ENCODE peak calls at places on chromosomes 2 and 18, in five cellular contexts. Z is M059J; W is stimulated activated CD4-positive, alpha-beta T cell treated with anti-CD3 and anti-CD28 coated beads, TNF-alpha, amount 100 ng/mL, for 4 hours; P is HCEC 1CT; B is GOT3. C is an unnamed sample.
A peak's percentile ranks its signal among the peaks of the same experiment; 100 is the strongest.

GRCh38 chr2:153299809-153300208 is 178.8 kb downstream of the RPRM start:
- DNase-seq in Z (no peak), W (no peak), P (no peak), B (no peak), C (no peak)

GRCh38 chr18:77702686-77703085 is 453.0 kb downstream of the GALR1 start:
- DNase-seq in Z (peak; percentile 14), W (no peak), P (no peak), B (no peak), C (no peak)

GRCh38 chr2:74530239-74531161 is 767 bp downstream of the HTRA2 start:
- DNase-seq in Z (peak; percentile 57), W (no peak), P (peak; percentile 55), B (no peak), C (peak; percentile 33)

GRCh38 chr2:27857417-27858172 is 32.6 kb downstream of the RBKS start:
- DNase-seq in Z (peak; percentile 95), W (no peak), P (peak; percentile 85), B (no peak), C (peak; percentile 77)

GRCh38 chr2:170241731-170242130 is 63.8 kb downstream of the MYO3B start:
- DNase-seq in Z (no peak), W (no peak), P (no peak), B (no peak), C (no peak)

GRCh38 chr2:152395132-152396024 is 60.4 kb downstream of the FMNL2 start:
- DNase-seq in Z (no peak), W (no peak), P (peak; percentile 24), B (no peak), C (no peak)

GRCh38 chr2:69583434-69583833 is 60.1 kb downstream of the AAK1 start:
- DNase-seq in Z (no peak), W (no peak), P (no peak), B (no peak), C (no peak)

GRCh38 chr2:160647967-160648685 is 154.5 kb upstream of the RBMS1 start:
- DNase-seq in Z (no peak), W (no peak), P (no peak), B (no peak), C (peak; percentile 60)

GRCh38 chr2:148813603-148814065 is 61.4 kb upstream of the KIF5C start:
- DNase-seq in Z (peak; percentile 16), W (peak; percentile 18), P (no peak), B (no peak), C (no peak)

GRCh38 chr2:147182260-147182659 is 662.6 kb upstream of the ACVR2A start:
- DNase-seq in Z (peak; percentile 2), W (no peak), P (peak; percentile 37), B (no peak), C (peak; percentile 92)

GRCh38 chr18:45567123-45567522 is 48.2 kb upstream of the SLC14A2 start:
- DNase-seq in Z (peak; percentile 72), W (no peak), P (no peak), B (no peak), C (no peak)

GRCh38 chr2:228126401-228126800 is 55.1 kb downstream of the SPHKAP start:
- DNase-seq in Z (no peak), W (no peak), P (no peak), B (no peak), C (no peak)

GRCh38 chr2:212908031-212908430 is 243.4 kb downstream of the IKZF2 start:
- DNase-seq in Z (no peak), W (no peak), P (no peak), B (no peak), C (no peak)

GRCh38 chr2:201929627-201930026 is 104.0 kb upstream of the FZD7 start:
- DNase-seq in Z (no peak), W (no peak), P (no peak), B (no peak), C (no peak)

GRCh38 chr2:169005994-169006393 is 25.1 kb downstream of the ABCB11 start:
- DNase-seq in Z (no peak), W (no peak), P (no peak), B (no peak), C (no peak)

GRCh38 chr2:47208852-47209606 is 53.9 kb upstream of the STPG4 start:
- DNase-seq in Z (peak; percentile 73), W (no peak), P (peak; percentile 34), B (no peak), C (no peak)

GRCh38 chr18:77650799-77651385 is 401.2 kb downstream of the GALR1 start:
- DNase-seq in Z (peak; percentile 24), W (peak; percentile 30), P (no peak), B (no peak), C (no peak)

GRCh38 chr18:56953444-56953843 is 193.4 kb upstream of the BOD1L2 start:
- DNase-seq in Z (no peak), W (no peak), P (no peak), B (no peak), C (no peak)

GRCh38 chr18:59446012-59446411 is 86.9 kb upstream of the LMAN1 start:
- DNase-seq in Z (peak; percentile 35), W (no peak), P (peak; percentile 5), B (no peak), C (peak; percentile 42)

GRCh38 chr2:18178736-18179349 is 300.4 kb downstream of the KCNS3 start:
- DNase-seq in Z (peak; percentile 67), W (no peak), P (peak; percentile 55), B (no peak), C (peak; percentile 26)

GRCh38 chr2:73827018-73827417 is 1.7 kb upstream of the STAMBP start:
- DNase-seq in Z (peak; percentile 58), W (no peak), P (peak; percentile 53), B (no peak), C (peak; percentile 35)

GRCh38 chr2:223069465-223069864 is 17.5 kb downstream of the KCNE4 start:
- DNase-seq in Z (no peak), W (no peak), P (no peak), B (no peak), C (no peak)

GRCh38 chr2:39068757-39069515 is 51.9 kb downstream of the SOS1 start:
- DNase-seq in Z (peak; percentile 4), W (no peak), P (no peak), B (no peak), C (peak; percentile 57)

GRCh38 chr2:186503827-186504606 is 18.0 kb downstream of the ZC3H15 start:
- DNase-seq in Z (peak; percentile 41), W (no peak), P (peak; percentile 50), B (no peak), C (peak; percentile 17)

GRCh38 chr2:20229322-20230201 is 4.6 kb upstream of the SDC1 start:
- DNase-seq in Z (no peak), W (no peak), P (no peak), B (no peak), C (no peak)

GRCh38 chr2:85435220-85435958 is 16.9 kb downstream of the SH2D6 start:
- DNase-seq in Z (no peak), W (no peak), P (no peak), B (no peak), C (no peak)

GRCh38 chr18:72544092-72544886 is at the start of gene CBLN2:
- DNase-seq in Z (peak; percentile 39), W (no peak), P (no peak), B (no peak), C (peak; percentile 46)

GRCh38 chr18:33821503-33821902 is 243.5 kb downstream of the ASXL3 start:
- DNase-seq in Z (peak; percentile 2), W (no peak), P (peak; percentile 39), B (no peak), C (peak; percentile 78)

GRCh38 chr2:209525834-209526281 is 102.0 kb downstream of the MAP2 start:
- DNase-seq in Z (peak; percentile 84), W (no peak), P (peak; percentile 96), B (no peak), C (peak; percentile 24)

GRCh38 chr2:125684256-125684655 is 971.7 kb upstream of the GYPC start:
- DNase-seq in Z (no peak), W (no peak), P (no peak), B (no peak), C (no peak)

GRCh38 chr2:197556456-197556855 is 40.6 kb downstream of the MOB4 start:
- DNase-seq in Z (no peak), W (no peak), P (no peak), B (no peak), C (no peak)

GRCh38 chr2:108941161-108941665 is 47.8 kb downstream of the EDAR start:
- DNase-seq in Z (no peak), W (no peak), P (no peak), B (no peak), C (no peak)

GRCh38 chr2:135212757-135213156 is 160.7 kb downstream of the RAB3GAP1 start:
- DNase-seq in Z (peak; percentile 4), W (no peak), P (no peak), B (no peak), C (no peak)

GRCh38 chr2:223526106-223526505 is 76.1 kb downstream of the SCG2 start:
- DNase-seq in Z (peak; percentile 71), W (no peak), P (no peak), B (no peak), C (peak; percentile 65)

GRCh38 chr2:131966256-131966655 is 195.5 kb downstream of the ANKRD30BL start:
- DNase-seq in Z (no peak), W (no peak), P (no peak), B (no peak), C (no peak)

GRCh38 chr2:145156199-145156598 is 636.3 kb upstream of the ZEB2 start:
- DNase-seq in Z (peak; percentile 8), W (no peak), P (no peak), B (no peak), C (no peak)

GRCh38 chr18:28127763-28128737 is 48.9 kb downstream of the CDH2 start:
- DNase-seq in Z (peak; percentile 73), W (no peak), P (peak; percentile 65), B (no peak), C (no peak)

GRCh38 chr2:38400513-38400912 is 23.4 kb upstream of the ATL2 start:
- DNase-seq in Z (no peak), W (no peak), P (no peak), B (no peak), C (no peak)

GRCh38 chr18:55324166-55324565 is 263.8 kb downstream of the TCF4 start:
- DNase-seq in Z (peak; percentile 18), W (no peak), P (no peak), B (no peak), C (no peak)